ENCODE peak calls at places on chromosomes 4 and X, in seven cellular contexts. X, W, K, U, T, Z and N are unnamed samples.

GRCh38 chrX:109782994-109783711 is 50.1 kb upstream of the ACSL4 start:
- DNase-seq in X (peak; percentile 2), W (no peak), K (no peak), U (no peak), T (no peak), Z (no peak), N (no peak)

GRCh38 chrX:45850775-45851433 is 650.2 kb upstream of the DIPK2B start:
- DNase-seq in X (peak; percentile 46), W (no peak), K (no peak), U (no peak), T (no peak), Z (peak; percentile 26), N (peak; percentile 19)

GRCh38 chr4:137674066-137674465 is 141.8 kb upstream of the PCDH18 start:
- DNase-seq in X (peak; percentile 46), W (no peak), K (no peak), U (no peak), T (no peak), Z (no peak), N (no peak)

GRCh38 chrX:16589211-16589610 is 60.7 kb upstream of the S100G start:
- DNase-seq in X (peak; percentile 23), W (no peak), K (no peak), U (no peak), T (peak; percentile 20), Z (no peak), N (no peak)

GRCh38 chr4:7416745-7417432 is 17.8 kb downstream of the PSAPL1 start:
- DNase-seq in X (no peak), W (no peak), K (no peak), U (no peak), T (no peak), Z (no peak), N (no peak)

GRCh38 chr4:72564184-72564583 is 4.8 kb downstream of the ADAMTS3 start:
- DNase-seq in X (peak; percentile 48), W (no peak), K (no peak), U (no peak), T (peak; percentile 84), Z (no peak), N (no peak)

GRCh38 chrX:65508851-65509250 is 25.7 kb downstream of the LAS1L start:
- DNase-seq in X (no peak), W (no peak), K (no peak), U (no peak), T (no peak), Z (peak; percentile 3), N (no peak)

GRCh38 chrX:150779367-150779766 is 86.2 kb downstream of the MTMR1 start:
- DNase-seq in X (no peak), W (no peak), K (no peak), U (no peak), T (no peak), Z (no peak), N (no peak)

GRCh38 chr4:3228881-3229280 is 20.1 kb upstream of the MSANTD1 start:
- DNase-seq in X (no peak), W (no peak), K (peak; percentile 38), U (no peak), T (no peak), Z (no peak), N (no peak)

GRCh38 chr4:177125656-177126055 is 184.0 kb upstream of the NEIL3 start:
- DNase-seq in X (no peak), W (no peak), K (no peak), U (no peak), T (no peak), Z (no peak), N (no peak)

GRCh38 chr4:21077967-21078366 is 377.7 kb downstream of the PACRGL start:
- DNase-seq in X (peak; percentile 47), W (no peak), K (no peak), U (no peak), T (no peak), Z (no peak), N (no peak)

GRCh38 chr4:126051709-126052424 is 737.1 kb downstream of the FAT4 start:
- DNase-seq in X (peak; percentile 36), W (no peak), K (no peak), U (no peak), T (peak; percentile 61), Z (no peak), N (no peak)

GRCh38 chr4:140100771-140101170 is 53.2 kb downstream of the MAML3 start:
- DNase-seq in X (no peak), W (no peak), K (no peak), U (no peak), T (no peak), Z (no peak), N (no peak)

GRCh38 chr4:3414421-3415279 is 27.1 kb upstream of the HGFAC start:
- DNase-seq in X (no peak), W (no peak), K (peak; percentile 75), U (no peak), T (no peak), Z (no peak), N (no peak)